ENCODE peak calls at places on chromosomes 5 and 9, in six cellular contexts. R is stimulated activated CD4-positive, alpha-beta T cell treated with anti-CD3 and anti-CD28 coated beads, Interleukin-15, amount 100 ng/mL, for 24 hours; W is keratinocyte; O is activated naive CD8-positive, alpha-beta T cell treated with anti-CD3 and anti-CD28 coated beads, Interleukin-2, amount 50 U/mL, for 24 hours; Q is NCI-H460; P is kidney epithelial cell. X is an unnamed sample.

GRCh38 chr9:36765468-36766341 is 193.0 kb downstream of the MELK start:
- DNase-seq in Q (peak), R (peak), W (no peak), O (peak), P (no peak), X (peak)

GRCh38 chr5:10760976-10761841 is at the start of gene DAP:
- DNase-seq in Q (peak), O (peak), R (peak), P (peak), W (no peak), X (peak)

GRCh38 chr5:141306630-141307029 is 2.8 kb upstream of the SLC25A2 start:
- DNase-seq in W (no peak), Q (no peak), O (no peak), R (no peak), P (no peak), X (no peak)

GRCh38 chr5:79285833-79286232 is 49.9 kb downstream of the JMY start:
- DNase-seq in P (no peak), W (no peak), Q (no peak), R (no peak), O (no peak), X (no peak)

GRCh38 chr9:124011460-124012301 is at the start of gene LHX2:
- DNase-seq in R (peak), P (no peak), O (peak), W (peak), Q (peak), X (peak)

GRCh38 chr5:77881528-77881927 is 105.4 kb upstream of the TBCA start:
- DNase-seq in W (no peak), Q (no peak), R (no peak), O (no peak), P (no peak), X (no peak)

GRCh38 chr9:121160025-121160424 is 41.6 kb downstream of the RAB14 start:
- DNase-seq in W (no peak), R (no peak), O (no peak), Q (no peak), P (no peak), X (no peak)

GRCh38 chr9:128214571-128215490 is 11.7 kb downstream of the DNM1 start:
- DNase-seq in P (no peak), O (no peak), R (no peak), W (no peak), Q (no peak), X (no peak)

GRCh38 chr5:137415231-137415681 is 83.9 kb downstream of the SPOCK1 start:
- DNase-seq in Q (no peak), O (no peak), P (peak), R (no peak), W (no peak), X (no peak)

GRCh38 chr5:138230981-138231589 is 18.0 kb upstream of the CDC23 start:
- DNase-seq in R (no peak), P (no peak), W (no peak), O (no peak), Q (no peak), X (peak)

GRCh38 chr9:70389642-70390266 is 24.7 kb downstream of the KLF9 start:
- DNase-seq in R (no peak), W (no peak), Q (no peak), O (no peak), P (no peak), X (no peak)

GRCh38 chr5:80854583-80854982 is 105.6 kb upstream of the RASGRF2 start:
- DNase-seq in W (no peak), Q (no peak), P (no peak), O (no peak), R (no peak), X (no peak)

GRCh38 chr5:156383510-156383909 is 56.5 kb downstream of the SGCD start:
- DNase-seq in W (no peak), R (no peak), Q (no peak), P (no peak), O (no peak), X (no peak)

GRCh38 chr5:4411664-4412063 is 728.5 kb upstream of the ADAMTS16 start:
- DNase-seq in O (no peak), Q (no peak), R (no peak), W (no peak), P (no peak), X (no peak)

GRCh38 chr5:73902327-73903051 is 276.5 kb downstream of the ARHGEF28 start:
- DNase-seq in W (no peak), O (no peak), Q (peak), P (no peak), R (no peak), X (no peak)

GRCh38 chr9:13967011-13967410 is 346.9 kb downstream of the NFIB start:
- DNase-seq in O (no peak), W (no peak), Q (no peak), R (no peak), P (no peak), X (no peak)

GRCh38 chr5:89047591-89047990 is 164.6 kb upstream of the MEF2C start:
- DNase-seq in W (no peak), R (no peak), O (no peak), Q (no peak), P (no peak), X (no peak)

X was measured in heart right ventricle.